ENCODE peak calls at places on chromosomes 5 and 9, in four cellular contexts. One of them, this sample, is unnamed.

GRCh38 chr5:11904270-11904906 is at the start of gene CTNND2:
- DNase-seq in amygdala: peak; percentile 68
- DNase-seq in sciatic nerve: no peak
- DNase-seq in caudate nucleus: peak; percentile 85
- DNase-seq in this sample: peak; percentile 12

GRCh38 chr5:160649304-160649703 is 202.7 kb downstream of the ATP10B start:
- DNase-seq in amygdala: no peak
- DNase-seq in caudate nucleus: no peak
- DNase-seq in sciatic nerve: no peak
- DNase-seq in this sample: no peak

GRCh38 chr5:175659546-175660248 is 1.8 kb downstream of the HRH2 start:
- DNase-seq in amygdala: no peak
- DNase-seq in sciatic nerve: no peak
- DNase-seq in caudate nucleus: no peak
- DNase-seq in this sample: no peak

GRCh38 chr9:99103909-99104458 is 929 bp upstream of the TGFBR1 start:
- DNase-seq in sciatic nerve: peak; percentile 67
- DNase-seq in amygdala: no peak
- DNase-seq in caudate nucleus: peak; percentile 62
- DNase-seq in this sample: no peak

GRCh38 chr5:139562847-139563246 is 1.7 kb downstream of the UBE2D2 start:
- DNase-seq in caudate nucleus: no peak
- DNase-seq in amygdala: no peak
- DNase-seq in sciatic nerve: no peak
- DNase-seq in this sample: no peak

GRCh38 chr5:145904743-145905142 is 31.6 kb upstream of the SH3RF2 start:
- DNase-seq in sciatic nerve: no peak
- DNase-seq in amygdala: no peak
- DNase-seq in caudate nucleus: no peak
- DNase-seq in this sample: no peak

GRCh38 chr5:150541895-150542294 is 34.0 kb downstream of the NDST1 start:
- DNase-seq in amygdala: no peak
- DNase-seq in sciatic nerve: no peak
- DNase-seq in caudate nucleus: no peak
- DNase-seq in this sample: no peak

GRCh38 chr5:68405026-68405684 is 189.6 kb downstream of the PIK3R1 start:
- DNase-seq in amygdala: no peak
- DNase-seq in sciatic nerve: no peak
- DNase-seq in caudate nucleus: no peak
- DNase-seq in this sample: no peak

GRCh38 chr5:82105457-82105856 is 133.6 kb downstream of the ATG10 start:
- DNase-seq in sciatic nerve: no peak
- DNase-seq in caudate nucleus: peak; percentile 3
- DNase-seq in amygdala: no peak
- DNase-seq in this sample: no peak

GRCh38 chr5:159427180-159428012 is 97.1 kb upstream of the IL12B start:
- DNase-seq in sciatic nerve: no peak
- DNase-seq in amygdala: no peak
- DNase-seq in caudate nucleus: no peak
- DNase-seq in this sample: no peak

GRCh38 chr5:14410942-14411258 is 170.7 kb upstream of the OTULINL start:
- DNase-seq in sciatic nerve: no peak
- DNase-seq in caudate nucleus: no peak
- DNase-seq in amygdala: no peak
- DNase-seq in this sample: no peak

GRCh38 chr5:137115152-137115551 is 384.0 kb downstream of the SPOCK1 start:
- DNase-seq in amygdala: no peak
- DNase-seq in sciatic nerve: no peak
- DNase-seq in caudate nucleus: no peak
- DNase-seq in this sample: no peak

GRCh38 chr9:123453058-123453667 is 97.2 kb downstream of the CRB2 start:
- DNase-seq in amygdala: no peak
- DNase-seq in caudate nucleus: no peak
- DNase-seq in sciatic nerve: peak; percentile 38
- DNase-seq in this sample: no peak

GRCh38 chr5:158640581-158640980 is 459.1 kb downstream of the EBF1 start:
- DNase-seq in caudate nucleus: no peak
- DNase-seq in amygdala: no peak
- DNase-seq in sciatic nerve: no peak
- DNase-seq in this sample: no peak

GRCh38 chr9:120434532-120434931 is 145.4 kb downstream of the CDK5RAP2 start:
- DNase-seq in caudate nucleus: no peak
- DNase-seq in sciatic nerve: no peak
- DNase-seq in amygdala: no peak
- DNase-seq in this sample: no peak

GRCh38 chr9:82606761-82607382 is 456.1 kb downstream of the RASEF start:
- DNase-seq in amygdala: no peak
- DNase-seq in caudate nucleus: no peak
- DNase-seq in sciatic nerve: no peak
- DNase-seq in this sample: no peak

GRCh38 chr9:129863059-129863690 is 27.9 kb downstream of the USP20 start:
- DNase-seq in caudate nucleus: no peak
- DNase-seq in amygdala: no peak
- DNase-seq in sciatic nerve: no peak
- DNase-seq in this sample: no peak

GRCh38 chr9:100700689-100701318 is 122.9 kb downstream of the CAVIN4 start:
- DNase-seq in sciatic nerve: no peak
- DNase-seq in caudate nucleus: no peak
- DNase-seq in amygdala: no peak
- DNase-seq in this sample: no peak

GRCh38 chr5:14008819-14009311 is 64.4 kb upstream of the DNAH5 start:
- DNase-seq in caudate nucleus: no peak
- DNase-seq in amygdala: no peak
- DNase-seq in sciatic nerve: no peak
- DNase-seq in this sample: no peak

GRCh38 chr9:35904966-35905781 is 828 bp upstream of the HRCT1 start:
- DNase-seq in sciatic nerve: no peak
- DNase-seq in caudate nucleus: no peak
- DNase-seq in amygdala: no peak
- DNase-seq in this sample: no peak

GRCh38 chr5:67166460-67166871 is 30.1 kb downstream of the CD180 start:
- DNase-seq in caudate nucleus: no peak
- DNase-seq in amygdala: peak; percentile 55
- DNase-seq in sciatic nerve: peak; percentile 72
- DNase-seq in this sample: no peak

GRCh38 chr5:138752951-138753793 is at the start of gene CTNNA1:
- DNase-seq in caudate nucleus: peak; percentile 81
- DNase-seq in amygdala: peak; percentile 66
- DNase-seq in sciatic nerve: peak; percentile 90
- DNase-seq in this sample: no peak

GRCh38 chr9:129568560-129569505 is 52.1 kb downstream of the C9orf50 start:
- DNase-seq in caudate nucleus: peak; percentile 78
- DNase-seq in sciatic nerve: peak; percentile 85
- DNase-seq in amygdala: peak; percentile 46
- DNase-seq in this sample: no peak

GRCh38 chr5:87004101-87004500 is 263.6 kb upstream of the RASA1 start:
- DNase-seq in caudate nucleus: no peak
- DNase-seq in sciatic nerve: no peak
- DNase-seq in amygdala: no peak
- DNase-seq in this sample: no peak

This sample was measured in cerebellar nuclear complex.